ENCODE peak calls at places on chromosomes 7 and 10, in eight cellular contexts. E is fibroblast of lung, C is uterus, O is H9, D is progenitor cell of endocrine pancreas, N is tibial artery, A is Panc1, R is fibroblast of the aortic adventitia. S is an unnamed sample.

GRCh38 chr10:3261921-3262320 is 89.3 kb upstream of the PITRM1 start:
- DNase-seq in E (peak; percentile 48), C (no peak), O (no peak), D (no peak), N (no peak), A (no peak), R (no peak), S (no peak)

GRCh38 chr7:143393267-143394041 is 12.3 kb downstream of the ZYX start:
- DNase-seq in E (peak; percentile 36), C (peak; percentile 44), O (peak; percentile 24), D (no peak), N (peak; percentile 66), A (no peak), R (peak; percentile 53), S (no peak)

GRCh38 chr10:125089486-125089885 is 70.9 kb downstream of the CTBP2 start:
- DNase-seq in E (no peak), C (no peak), O (no peak), D (no peak), N (peak; percentile 29), A (no peak), R (peak; percentile 21), S (no peak)

GRCh38 chr7:79930604-79931003 is 204.0 kb upstream of the GNAI1 start:
- DNase-seq in E (peak; percentile 20), C (no peak), O (no peak), D (no peak), N (no peak), A (no peak), R (peak; percentile 60), S (no peak)

GRCh38 chr10:55629792-55630490 is 731.1 kb downstream of the ZWINT start:
- DNase-seq in E (peak; percentile 51), C (no peak), O (peak; percentile 63), D (peak; percentile 27), N (no peak), A (peak; percentile 13), R (no peak), S (peak; percentile 65)

GRCh38 chr7:100584046-100584676 is 1.8 kb downstream of the LRCH4 start:
- DNase-seq in E (no peak), C (no peak), O (no peak), D (no peak), N (peak; percentile 64), A (no peak), R (no peak), S (no peak)

GRCh38 chr10:124383496-124383895 is 35.2 kb downstream of the OAT start:
- DNase-seq in E (no peak), C (no peak), O (no peak), D (no peak), N (peak; percentile 39), A (no peak), R (no peak), S (no peak)

GRCh38 chr10:74932648-74933047 is 106.2 kb downstream of the KAT6B start:
- DNase-seq in E (no peak), C (peak; percentile 50), O (no peak), D (no peak), N (peak; percentile 68), A (no peak), R (no peak), S (no peak)

GRCh38 chr10:35739998-35740397 is 97.9 kb upstream of the FZD8 start:
- DNase-seq in E (peak; percentile 59), C (no peak), O (no peak), D (no peak), N (no peak), A (no peak), R (peak; percentile 72), S (no peak)

GRCh38 chr7:123645516-123645915 is 10.2 kb upstream of the LMOD2 start:
- DNase-seq in E (no peak), C (no peak), O (no peak), D (no peak), N (no peak), A (no peak), R (peak; percentile 25), S (peak; percentile 37)

GRCh38 chr7:113134025-113134424 is 15.7 kb upstream of the SMIM30 start:
- DNase-seq in E (no peak), C (no peak), O (no peak), D (no peak), N (no peak), A (no peak), R (no peak), S (no peak)

GRCh38 chr10:91185239-91185875 is 35.1 kb upstream of the PCGF5 start:
- DNase-seq in E (peak; percentile 78), C (no peak), O (no peak), D (no peak), N (no peak), A (no peak), R (peak; percentile 51), S (no peak)

GRCh38 chr7:114302858-114303257 is 111.8 kb upstream of the FOXP2 start:
- DNase-seq in E (peak; percentile 10), C (no peak), O (no peak), D (no peak), N (no peak), A (no peak), R (no peak), S (no peak)

GRCh38 chr10:14732146-14732545 is 42.6 kb downstream of the FAM107B start:
- DNase-seq in E (no peak), C (no peak), O (no peak), D (no peak), N (no peak), A (no peak), R (no peak), S (no peak)

GRCh38 chr10:102824695-102825094 is 12.5 kb downstream of the CYP17A1 start:
- DNase-seq in E (no peak), C (no peak), O (no peak), D (no peak), N (no peak), A (no peak), R (no peak), S (no peak)

GRCh38 chr10:72259491-72260214 is 14.1 kb upstream of the DDIT4 start:
- DNase-seq in E (peak; percentile 47), C (no peak), O (no peak), D (no peak), N (no peak), A (no peak), R (peak; percentile 81), S (no peak)

GRCh38 chr7:75732764-75733630 is 5.7 kb downstream of the HIP1 start:
- DNase-seq in E (peak; percentile 93), C (peak; percentile 27), O (no peak), D (no peak), N (peak; percentile 73), A (no peak), R (peak; percentile 55), S (no peak)

GRCh38 chr7:148959726-148960125 is 68.6 kb downstream of the PDIA4 start:
- DNase-seq in E (no peak), C (no peak), O (no peak), D (no peak), N (peak; percentile 12), A (no peak), R (no peak), S (no peak)

GRCh38 chr10:102473445-102474331 is 22.3 kb upstream of the C10orf95 start:
- DNase-seq in E (no peak), C (no peak), O (no peak), D (no peak), N (no peak), A (no peak), R (no peak), S (no peak)

GRCh38 chr10:31143331-31143935 is 111.8 kb upstream of the ZNF438 start:
- DNase-seq in E (peak; percentile 64), C (no peak), O (no peak), D (no peak), N (no peak), A (no peak), R (no peak), S (no peak)

GRCh38 chr7:111756687-111757178 is 194.4 kb upstream of the IMMP2L start:
- DNase-seq in E (peak; percentile 76), C (peak; percentile 85), O (peak; percentile 74), D (no peak), N (peak; percentile 87), A (no peak), R (peak; percentile 83), S (peak; percentile 46)

GRCh38 chr10:96705134-96705533 is 15.2 kb downstream of the PIK3AP1 start:
- DNase-seq in E (no peak), C (no peak), O (no peak), D (no peak), N (no peak), A (no peak), R (no peak), S (no peak)

GRCh38 chr7:149375234-149376008 is 85.4 kb downstream of the ZNF777 start:
- DNase-seq in E (no peak), C (no peak), O (no peak), D (no peak), N (no peak), A (no peak), R (no peak), S (no peak)

GRCh38 chr10:121975295-121976086 is 474 bp upstream of the NSMCE4A start:
- DNase-seq in E (no peak), C (no peak), O (peak; percentile 83), D (no peak), N (no peak), A (no peak), R (no peak), S (no peak)
- TF ChIP-seq CTCF in E (no peak), C (no peak), O (no peak), D (no peak), N (peak; percentile 72), A (no peak), R (peak; percentile 41), S (peak; percentile 4)

GRCh38 chr7:34281260-34281659 is 375.9 kb downstream of the BMPER start:
- DNase-seq in E (no peak), C (no peak), O (no peak), D (no peak), N (no peak), A (no peak), R (no peak), S (no peak)
- TF ChIP-seq CTCF in E (no peak), C (no peak), O (peak; percentile 54), D (no peak), N (no peak), A (peak; percentile 54), R (no peak), S (no peak)

GRCh38 chr10:95201736-95202135 is 7.7 kb downstream of the ACSM6 start:
- DNase-seq in E (peak; percentile 56), C (no peak), O (no peak), D (no peak), N (no peak), A (no peak), R (peak; percentile 20), S (no peak)
- TF ChIP-seq CTCF in E (peak; percentile 47), C (no peak), O (peak; percentile 43), D (no peak), N (no peak), A (peak; percentile 55), R (peak; percentile 34), S (no peak)

GRCh38 chr7:16778479-16778878 is 24.9 kb downstream of the TSPAN13 start:
- DNase-seq in E (no peak), C (no peak), O (no peak), D (no peak), N (no peak), A (no peak), R (no peak), S (no peak)

GRCh38 chr7:16774294-16774693 is 20.7 kb downstream of the TSPAN13 start:
- DNase-seq in E (no peak), C (no peak), O (no peak), D (no peak), N (no peak), A (no peak), R (no peak), S (no peak)

GRCh38 chr7:16776053-16776452 is 22.5 kb downstream of the TSPAN13 start:
- DNase-seq in E (no peak), C (no peak), O (no peak), D (no peak), N (no peak), A (no peak), R (no peak), S (no peak)

GRCh38 chr7:16773884-16774283 is 20.3 kb downstream of the TSPAN13 start:
- DNase-seq in E (peak; percentile 16), C (no peak), O (no peak), D (no peak), N (no peak), A (no peak), R (no peak), S (no peak)

GRCh38 chr7:16774986-16775385 is 21.4 kb downstream of the TSPAN13 start:
- DNase-seq in E (no peak), C (no peak), O (no peak), D (no peak), N (no peak), A (no peak), R (no peak), S (no peak)
- TF ChIP-seq CTCF in E (no peak), C (no peak), O (no peak), D (no peak), N (no peak), A (no peak), R (no peak), S (no peak)

S was measured in nephron progenitor cell.